ENCODE peak calls at places on chromosome 13, in seven cellular contexts. A is hepatic stellate cell, H is head of caudate nucleus, X is T-cell, K is tibial nerve, B is bronchial epithelial cell, D is GM10248. G is an unnamed sample.

GRCh38 chr13:72255908-72256307 is 388.9 kb upstream of the DACH1 start:
- DNase-seq in A (no peak), H (peak), X (no peak), K (no peak), B (peak), D (no peak), G (peak)

GRCh38 chr13:66558511-66558910 is 671.6 kb downstream of the PCDH9 start:
- DNase-seq in A (no peak), H (peak), X (no peak), K (no peak), B (no peak), D (no peak), G (no peak)

GRCh38 chr13:52695856-52696255 is 43.2 kb downstream of the SUGT1 start:
- DNase-seq in A (no peak), H (no peak), X (no peak), K (no peak), B (peak), D (peak), G (no peak)

GRCh38 chr13:94196426-94196825 is 283.1 kb downstream of the DCT start:
- DNase-seq in A (no peak), H (no peak), X (no peak), K (no peak), B (no peak), D (no peak), G (no peak)

GRCh38 chr13:107066355-107066754 is 498.4 kb upstream of the ARGLU1 start:
- DNase-seq in A (no peak), H (no peak), X (no peak), K (no peak), B (no peak), D (no peak), G (no peak)

GRCh38 chr13:31227870-31228269 is 28.1 kb downstream of the B3GLCT start:
- DNase-seq in A (no peak), H (no peak), X (no peak), K (no peak), B (no peak), D (no peak), G (no peak)

GRCh38 chr13:100518394-100519062 is 70.1 kb downstream of the GGACT start:
- DNase-seq in A (no peak), H (no peak), X (no peak), K (no peak), B (no peak), D (no peak), G (no peak)

GRCh38 chr13:61128850-61129645 is 286.6 kb downstream of the PCDH20 start:
- DNase-seq in A (no peak), H (no peak), X (no peak), K (no peak), B (peak), D (no peak), G (no peak)

GRCh38 chr13:50531917-50532899 is 311.3 kb downstream of the DLEU7 start:
- DNase-seq in A (no peak), H (no peak), X (no peak), K (no peak), B (peak), D (no peak), G (no peak)

GRCh38 chr13:47076536-47076935 is 179.7 kb upstream of the HTR2A start:
- DNase-seq in A (no peak), H (no peak), X (no peak), K (no peak), B (no peak), D (no peak), G (no peak)

GRCh38 chr13:58025821-58026220 is 394.3 kb downstream of the PCDH17 start:
- DNase-seq in A (no peak), H (no peak), X (no peak), K (no peak), B (no peak), D (no peak), G (no peak)

GRCh38 chr13:21833921-21834320 is 163.0 kb downstream of the FGF9 start:
- DNase-seq in A (no peak), H (no peak), X (no peak), K (no peak), B (no peak), D (no peak), G (no peak)

GRCh38 chr13:30388401-30389283 is 33.7 kb upstream of the UBE2L5 start:
- DNase-seq in A (no peak), H (no peak), X (no peak), K (no peak), B (peak), D (no peak), G (no peak)

GRCh38 chr13:66994097-66994496 is 236.0 kb downstream of the PCDH9 start:
- DNase-seq in A (no peak), H (peak), X (peak), K (peak), B (peak), D (peak), G (no peak)

GRCh38 chr13:67229438-67230242 is 496 bp downstream of the PCDH9 start:
- DNase-seq in A (no peak), H (no peak), X (no peak), K (no peak), B (peak), D (no peak), G (no peak)

GRCh38 chr13:58953638-58954037 is 1210.1 kb downstream of the DIAPH3 start:
- DNase-seq in A (no peak), H (no peak), X (no peak), K (no peak), B (no peak), D (peak), G (no peak)

GRCh38 chr13:114149774-114150740 is 17.6 kb upstream of the RASA3 start:
- DNase-seq in A (no peak), H (no peak), X (no peak), K (no peak), B (no peak), D (no peak), G (no peak)

GRCh38 chr13:50386527-50387123 is 371.4 kb downstream of the KCNRG start:
- DNase-seq in A (peak), H (no peak), X (no peak), K (no peak), B (no peak), D (no peak), G (no peak)

GRCh38 chr13:21557995-21558394 is 46.0 kb downstream of the MICU2 start:
- DNase-seq in A (peak), H (no peak), X (no peak), K (no peak), B (peak), D (no peak), G (no peak)